ENCODE peak calls at places on chromosomes 12 and 14, in ten cellular contexts. Q is upper lobe of left lung, Y is sigmoid colon, G is H1, B is SK-N-SH, P is stomach, H is ovary, Z is esophagus muscularis mucosa, J is transverse colon, N is HepG2. C is an unnamed sample.

GRCh38 chr14:94447986-94448808 is 4.4 kb downstream of the SERPINA11 start:
- DNase-seq in Q (no peak), Y (no peak), G (no peak), B (no peak), P (no peak), H (no peak), Z (peak; percentile 89), J (no peak), N (no peak), C (no peak)

GRCh38 chr12:130872179-130873096 is 572 bp downstream of the RAN start:
- DNase-seq in Q (peak; percentile 93), Y (peak; percentile 66), G (no peak), B (peak; percentile 85), P (peak; percentile 38), H (peak; percentile 48), Z (no peak), J (peak; percentile 37), N (no peak), C (peak; percentile 9)

GRCh38 chr12:48356041-48356768 is 5.5 kb upstream of the ZNF641 start:
- DNase-seq in Q (no peak), Y (no peak), G (no peak), B (no peak), P (no peak), H (no peak), Z (no peak), J (no peak), N (peak; percentile 58), C (no peak)

GRCh38 chr14:101492716-101493115 is 68.6 kb upstream of the DIO3 start:
- DNase-seq in Q (peak; percentile 75), Y (peak; percentile 59), G (no peak), B (no peak), P (no peak), H (peak; percentile 12), Z (no peak), J (peak; percentile 6), N (no peak), C (peak; percentile 9)

GRCh38 chr14:20988717-20989116 is 1.1 kb upstream of the METTL17 start:
- DNase-seq in Q (no peak), Y (no peak), G (no peak), B (no peak), P (no peak), H (peak; percentile 25), Z (no peak), J (no peak), N (no peak), C (no peak)

GRCh38 chr12:62933220-62933870 is 1.6 kb downstream of the PPM1H start:
- DNase-seq in Q (no peak), Y (no peak), G (no peak), B (peak; percentile 16), P (peak; percentile 45), H (no peak), Z (no peak), J (peak; percentile 22), N (peak; percentile 52), C (no peak)

GRCh38 chr12:120470150-120470817 is 736 bp upstream of the SRSF9 start:
- DNase-seq in Q (peak; percentile 63), Y (no peak), G (no peak), B (no peak), P (no peak), H (no peak), Z (no peak), J (no peak), N (peak; percentile 15), C (no peak)

GRCh38 chr12:92721668-92722067 is 18.9 kb downstream of the PLEKHG7 start:
- DNase-seq in Q (no peak), Y (no peak), G (no peak), B (no peak), P (no peak), H (no peak), Z (no peak), J (no peak), N (no peak), C (no peak)

DNA sequence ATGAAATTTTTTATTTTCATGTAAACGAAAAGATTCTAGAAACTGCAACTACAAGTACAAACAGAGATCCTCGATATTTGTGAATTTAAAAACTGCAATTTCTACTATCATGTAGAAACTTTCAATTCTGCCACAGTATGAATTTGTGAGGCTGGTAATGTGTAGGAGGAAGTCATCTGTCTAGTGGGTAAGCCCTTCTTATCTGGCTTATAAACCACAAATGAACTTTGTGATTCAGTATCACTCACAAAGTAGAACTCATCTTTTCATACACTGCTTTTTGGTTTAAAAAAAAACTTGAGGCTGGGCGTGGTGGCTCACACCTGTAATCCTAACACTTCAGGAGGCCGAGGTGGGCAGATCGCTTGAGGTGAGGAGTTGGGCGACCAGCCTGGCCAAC is 20.7 kb downstream of the GTF2A1 start:
- DNase-seq in Q (no peak), Y (no peak), G (no peak), B (no peak), P (no peak), H (no peak), Z (no peak), J (no peak), N (no peak), C (no peak)
- H3K36me3 ChIP-seq in Q (peaks cover 40% of the 10 kb centered on the region), Y (peaks cover 12% of the 10 kb centered on the region), G (peaks cover 88% of the 10 kb centered on the region), B (peaks cover 78% of the 10 kb centered on the region), P (peaks cover 72% of the 10 kb centered on the region), H (no peaks in the 10 kb centered on the region), Z (peaks cover 30% of the 10 kb centered on the region), J (peaks cover 57% of the 10 kb centered on the region), N (peaks cover 7% of the 10 kb centered on the region), C (no peaks in the 10 kb centered on the region)

GRCh38 chr12:2397356-2398045 is 344.7 kb downstream of the CACNA1C start:
- DNase-seq in Q (no peak), Y (no peak), G (no peak), B (no peak), P (no peak), H (no peak), Z (no peak), J (no peak), N (peak; percentile 11), C (no peak)
- H3K4me1 ChIP-seq in Q (peaks cover 19% of the 10 kb centered on the region), Y (no peaks in the 10 kb centered on the region), G (no peaks in the 10 kb centered on the region), B (no peaks in the 10 kb centered on the region), P (no peaks in the 10 kb centered on the region), H (peaks cover 1% of the 10 kb centered on the region), Z (peaks cover 68% of the 10 kb centered on the region), J (peaks cover 29% of the 10 kb centered on the region), N (peaks cover 9% of the 10 kb centered on the region), C (peaks cover 6% of the 10 kb centered on the region)

GRCh38 chr14:69581316-69581935 is 6.8 kb upstream of the CCDC177 start:
- DNase-seq in Q (no peak), Y (no peak), G (no peak), B (no peak), P (no peak), H (no peak), Z (no peak), J (no peak), N (no peak), C (no peak)
- TF ChIP-seq EP300 in Q (no peak), Y (no peak), G (no peak), B (no peak), P (no peak), H (no peak), Z (no peak), J (no peak), N (no peak), C (no peak)

GRCh38 chr14:58738876-58739275 is 101.1 kb downstream of the DACT1 start:
- DNase-seq in Q (no peak), Y (no peak), G (no peak), B (no peak), P (no peak), H (no peak), Z (no peak), J (no peak), N (no peak), C (no peak)
- H3K36me3 ChIP-seq in Q (no peaks in the 10 kb centered on the region), Y (no peaks in the 10 kb centered on the region), G (no peaks in the 10 kb centered on the region), B (no peaks in the 10 kb centered on the region), P (no peaks in the 10 kb centered on the region), H (no peaks in the 10 kb centered on the region), Z (no peaks in the 10 kb centered on the region), J (no peaks in the 10 kb centered on the region), N (no peaks in the 10 kb centered on the region), C (no peaks in the 10 kb centered on the region)

GRCh38 chr12:12540261-12541013 is 22.2 kb downstream of the DUSP16 start:
- DNase-seq in Q (no peak), Y (no peak), G (no peak), B (no peak), P (no peak), H (no peak), Z (no peak), J (no peak), N (no peak), C (no peak)

GRCh38 chr12:12541782-12542181 is 20.9 kb downstream of the DUSP16 start:
- DNase-seq in Q (no peak), Y (no peak), G (no peak), B (no peak), P (no peak), H (no peak), Z (no peak), J (no peak), N (no peak), C (no peak)

GRCh38 chr12:12537421-12537820 is 25.2 kb downstream of the DUSP16 start:
- DNase-seq in Q (no peak), Y (no peak), G (no peak), B (no peak), P (no peak), H (no peak), Z (no peak), J (no peak), N (no peak), C (no peak)

GRCh38 chr12:12539411-12539810 is 23.3 kb downstream of the DUSP16 start:
- DNase-seq in Q (no peak), Y (no peak), G (no peak), B (no peak), P (no peak), H (no peak), Z (no peak), J (peak; percentile 49), N (no peak), C (no peak)

GRCh38 chr12:12538535-12538934 is 24.1 kb downstream of the DUSP16 start:
- DNase-seq in Q (no peak), Y (no peak), G (no peak), B (no peak), P (no peak), H (no peak), Z (no peak), J (peak; percentile 56), N (no peak), C (no peak)
- H3K4me1 ChIP-seq in Q (peaks cover 13% of the 10 kb centered on the region), Y (no peaks in the 10 kb centered on the region), G (no peaks in the 10 kb centered on the region), B (peaks cover 14% of the 10 kb centered on the region), P (peaks cover 10% of the 10 kb centered on the region), H (peaks cover 10% of the 10 kb centered on the region), Z (peaks cover 39% of the 10 kb centered on the region), J (peaks cover 47% of the 10 kb centered on the region), N (peaks cover 44% of the 10 kb centered on the region), C (peaks cover 13% of the 10 kb centered on the region)

DNA sequence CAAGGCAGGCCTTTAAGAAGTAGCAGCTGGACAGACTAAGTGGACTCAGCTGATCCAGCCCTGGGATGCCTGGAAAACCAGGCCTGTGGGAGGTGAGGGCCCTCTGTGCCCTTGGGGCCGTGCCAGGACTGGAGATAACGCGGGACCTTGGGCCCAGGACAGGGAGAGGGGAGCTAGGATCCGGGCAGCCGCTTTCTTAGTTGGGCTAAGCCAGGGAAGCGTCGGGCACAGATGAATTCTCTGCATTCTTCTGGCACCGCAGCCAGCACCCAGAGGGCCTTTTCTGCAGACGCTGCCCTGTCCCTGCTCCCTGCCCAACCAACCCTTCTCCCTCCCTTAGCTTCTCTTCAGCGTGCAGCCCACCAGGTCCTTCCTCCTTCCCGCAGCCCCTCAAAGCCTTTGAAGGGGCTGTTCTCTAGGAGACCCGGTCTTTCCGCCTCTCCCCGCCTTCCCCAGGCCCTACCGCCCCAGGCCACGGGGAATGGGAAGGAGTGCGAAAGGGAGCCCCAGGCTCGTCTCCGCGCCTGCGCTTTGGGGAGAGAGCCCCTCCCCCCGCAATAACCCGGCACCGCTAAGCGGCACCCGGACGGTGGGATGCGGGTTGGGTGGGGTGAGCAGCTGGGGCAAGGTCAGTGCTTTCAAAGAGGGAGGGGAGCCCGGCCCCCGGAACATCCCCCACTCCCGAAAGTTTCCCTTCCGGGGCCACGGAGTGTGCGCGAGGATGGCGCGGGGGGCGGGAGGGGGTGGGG is 688 bp downstream of the NCKAP5L start:
- DNase-seq in Q (peak; percentile 88), Y (peak; percentile 84), G (no peak), B (peak; percentile 85), P (peak; percentile 66), H (peak; percentile 84), Z (no peak), J (peak; percentile 52), N (peak; percentile 71), C (peak; percentile 35)
- TF ChIP-seq EP300 in Q (no peak), Y (no peak), G (no peak), B (no peak), P (no peak), H (no peak), Z (no peak), J (no peak), N (no peak), C (no peak)

C was measured in tibial nerve.